ENCODE peak calls at places on chromosomes 16 and 17, in six cellular contexts. O is gastrocnemius medialis, R is prostate gland, Q is right atrium auricular region, G is psoas muscle, P is GM12878. C is an unnamed sample.

GRCh38 chr17:50576864-50577263 is 16.3 kb downstream of the CACNA1G start:
- DNase-seq in G (no peak), Q (no peak), P (no peak), R (no peak), O (no peak), C (no peak)

GRCh38 chr16:86201746-86202145 is 302.8 kb downstream of the IRF8 start:
- DNase-seq in G (no peak), R (no peak), O (no peak), Q (no peak), P (no peak), C (no peak)

GRCh38 chr16:30651124-30652004 is 604 bp downstream of the PRR14 start:
- DNase-seq in Q (peak), O (peak), R (peak), G (peak), P (no peak), C (peak)

GRCh38 chr17:81556175-81556691 is 4.1 kb upstream of the FAAP100 start:
- DNase-seq in G (no peak), O (peak), P (no peak), R (no peak), Q (no peak), C (peak)

GRCh38 chr17:21283482-21284318 is 811 bp upstream of the MAP2K3 start:
- DNase-seq in O (peak), G (peak), Q (no peak), R (no peak), P (no peak), C (peak)

GRCh38 chr17:34412534-34412933 is 49.5 kb upstream of the CCL1 start:
- DNase-seq in P (no peak), O (no peak), Q (no peak), R (no peak), G (no peak), C (no peak)

GRCh38 chr17:64384253-64385186 is 6.1 kb downstream of the PECAM1 start:
- DNase-seq in R (no peak), P (no peak), O (no peak), Q (no peak), G (no peak), C (no peak)

GRCh38 chr16:27800817-27801216 is 250.9 kb downstream of the KATNIP start:
- DNase-seq in Q (no peak), P (no peak), R (no peak), G (no peak), O (no peak), C (no peak)

GRCh38 chr16:55001931-55002330 is 71.3 kb downstream of the IRX5 start:
- DNase-seq in Q (no peak), O (no peak), R (no peak), G (no peak), P (no peak), C (no peak)

GRCh38 chr16:89031715-89032659 is 55.0 kb upstream of the CBFA2T3 start:
- DNase-seq in R (no peak), O (peak), Q (no peak), P (peak), G (peak), C (no peak)

GRCh38 chr17:12613566-12613965 is 52.1 kb upstream of the MYOCD start:
- DNase-seq in G (no peak), Q (no peak), P (no peak), O (no peak), R (no peak), C (peak)

GRCh38 chr17:50266384-50267073 is 7.7 kb upstream of the TMEM92 start:
- DNase-seq in O (no peak), G (peak), P (no peak), R (peak), Q (peak), C (peak)

GRCh38 chr16:56451753-56452689 is 667 bp downstream of the OGFOD1 start:
- DNase-seq in O (peak), Q (no peak), P (no peak), G (peak), R (peak), C (peak)

GRCh38 chr16:81544261-81544660 is 99.7 kb downstream of the CMIP start:
- DNase-seq in P (no peak), G (no peak), R (no peak), Q (no peak), O (no peak), C (peak)

GRCh38 chr16:13343981-13344380 is 442.6 kb downstream of the SHISA9 start:
- DNase-seq in Q (no peak), O (no peak), G (no peak), P (no peak), R (no peak), C (no peak)

GRCh38 chr16:48160575-48160974 is 4.8 kb upstream of the ABCC12 start:
- DNase-seq in R (no peak), G (no peak), P (no peak), Q (no peak), O (no peak), C (no peak)

GRCh38 chr16:54336805-54337204 is 50.2 kb upstream of the IRX3 start:
- DNase-seq in R (no peak), G (no peak), O (no peak), P (no peak), Q (no peak), C (no peak)

GRCh38 chr17:7677388-7678067 is 9.8 kb downstream of the TP53 start:
- DNase-seq in P (no peak), G (no peak), Q (no peak), O (no peak), R (no peak), C (no peak)

GRCh38 chr17:73863761-73864535 is 219.7 kb upstream of the SDK2 start:
- DNase-seq in Q (no peak), R (no peak), G (no peak), P (no peak), O (no peak), C (no peak)

GRCh38 chr16:67084345-67085028 is 25.3 kb upstream of the PHAF1 start:
- DNase-seq in P (no peak), G (no peak), Q (no peak), O (no peak), R (no peak), C (peak)

GRCh38 chr16:75421820-75422126 is 11.5 kb downstream of the CFDP1 start:
- DNase-seq in R (no peak), Q (no peak), G (no peak), O (no peak), P (no peak), C (no peak)

GRCh38 chr16:57624806-57625500 is 3.5 kb upstream of the ADGRG1 start:
- DNase-seq in O (no peak), G (no peak), P (no peak), Q (no peak), R (no peak), C (no peak)

GRCh38 chr17:66644311-66644710 is 190.6 kb upstream of the CACNG5 start:
- DNase-seq in G (no peak), Q (no peak), P (no peak), R (no peak), O (no peak), C (peak)

GRCh38 chr17:77748436-77748835 is 210.1 kb upstream of the TNRC6C start:
- DNase-seq in O (no peak), G (no peak), Q (no peak), P (no peak), R (no peak), C (no peak)

GRCh38 chr16:89860747-89861304 is 12.6 kb upstream of the TCF25 start:
- DNase-seq in G (peak), O (peak), R (peak), Q (peak), P (no peak), C (peak)

GRCh38 chr16:56203052-56203451 is 11.8 kb downstream of the GNAO1 start:
- DNase-seq in Q (no peak), O (no peak), R (no peak), G (peak), P (no peak), C (peak)

GRCh38 chr17:7884581-7885356 is 3.8 kb upstream of the CHD3 start:
- DNase-seq in O (no peak), G (peak), P (no peak), R (no peak), Q (no peak), C (no peak)

GRCh38 chr16:84555418-84556196 is 51.1 kb upstream of the MEAK7 start:
- DNase-seq in Q (no peak), R (no peak), P (no peak), O (no peak), G (no peak), C (no peak)

GRCh38 chr16:22813223-22813945 is 578 bp upstream of the HS3ST2 start:
- DNase-seq in Q (no peak), O (no peak), R (peak), G (peak), P (no peak), C (peak)

GRCh38 chr16:22814330-22815105 is 556 bp downstream of the HS3ST2 start:
- DNase-seq in R (no peak), P (no peak), G (no peak), O (no peak), Q (no peak), C (no peak)

GRCh38 chr16:22816475-22816874 is 2.5 kb downstream of the HS3ST2 start:
- DNase-seq in G (no peak), R (no peak), Q (no peak), O (no peak), P (no peak), C (no peak)

GRCh38 chr16:22813946-22814325 is at the start of gene HS3ST2:
- DNase-seq in O (no peak), R (peak), P (no peak), Q (no peak), G (peak), C (no peak)

GRCh38 chr16:22815863-22816262 is 1.9 kb downstream of the HS3ST2 start:
- DNase-seq in R (no peak), O (no peak), G (no peak), Q (no peak), P (no peak), C (no peak)
- H3K4me3 ChIP-seq in R (no peak), O (no peak), G (no peak), Q (peak), P (no peak), C (no peak)

DNA sequence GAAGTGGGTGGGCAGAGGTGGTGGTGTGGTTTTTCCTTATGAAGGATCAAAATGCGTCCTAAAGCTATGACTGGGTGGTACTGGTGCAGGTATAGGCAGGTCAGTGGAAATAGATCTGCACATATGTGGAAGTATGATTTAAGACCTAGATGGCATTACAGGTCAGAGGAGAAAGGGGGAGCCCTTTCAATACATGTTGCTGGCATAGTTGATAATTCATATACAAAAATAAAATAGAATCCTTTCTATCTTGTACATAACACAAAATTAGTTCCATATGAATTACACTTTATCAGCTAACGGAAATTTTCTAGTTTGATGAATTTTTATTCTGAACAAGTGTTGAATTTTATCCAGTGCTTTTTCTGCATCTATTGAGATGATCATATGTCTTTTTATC is 20.8 kb upstream of the PIK3R5 start:
- DNase-seq in Q (no peak), P (no peak), R (no peak), G (no peak), O (no peak), C (no peak)
- TF ChIP-seq CTCF in Q (no peak), P (peak), R (no peak), G (no peak), O (no peak), C (no peak)

DNA sequence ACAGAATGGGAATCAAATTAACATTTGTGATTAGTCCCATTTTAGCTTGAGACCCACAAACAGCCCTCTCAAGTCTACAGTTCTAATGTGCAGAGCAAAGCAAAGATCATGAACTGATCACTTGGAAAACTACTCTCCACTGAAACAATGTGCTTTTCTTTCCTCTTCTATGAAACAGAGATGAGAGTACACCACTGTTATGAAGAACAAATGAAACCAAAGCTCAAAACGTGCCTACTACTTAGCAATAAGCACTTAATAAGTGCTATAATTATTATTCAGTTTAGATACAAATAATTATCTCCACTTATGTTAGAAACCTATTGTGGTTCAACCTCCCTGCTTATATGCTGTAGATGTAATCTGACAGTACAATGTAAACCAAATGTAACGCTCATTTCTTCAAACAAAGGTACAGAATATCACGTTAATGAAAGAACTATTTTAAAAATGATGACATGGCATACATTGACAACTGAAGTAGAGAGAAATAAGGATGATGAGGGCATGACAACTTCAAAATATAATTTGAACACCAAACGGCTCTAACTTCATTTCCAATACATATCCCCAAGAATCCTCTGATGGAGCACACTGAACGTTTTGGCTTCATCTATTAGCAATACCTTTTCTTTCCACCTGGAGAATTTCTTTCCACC is 2.0 kb downstream of the VPS35 start:
- DNase-seq in P (no peak), Q (no peak), G (no peak), O (no peak), R (no peak), C (no peak)
- H3K4me3 ChIP-seq in P (peak), Q (no peak), G (peak), O (no peak), R (no peak), C (peak)

GRCh38 chr17:70674061-70674460 is 504.7 kb downstream of the KCNJ2 start:
- DNase-seq in O (no peak), Q (no peak), G (no peak), R (no peak), P (no peak), C (no peak)

GRCh38 chr17:70677783-70678647 is 508.7 kb downstream of the KCNJ2 start:
- DNase-seq in P (no peak), R (no peak), O (no peak), G (no peak), Q (no peak), C (peak)

GRCh38 chr17:70678889-70679288 is 509.6 kb downstream of the KCNJ2 start:
- DNase-seq in G (no peak), P (no peak), O (no peak), Q (no peak), R (no peak), C (no peak)

GRCh38 chr17:70668938-70669778 is 499.8 kb downstream of the KCNJ2 start:
- DNase-seq in Q (no peak), R (no peak), G (no peak), O (no peak), P (no peak), C (no peak)

DNA sequence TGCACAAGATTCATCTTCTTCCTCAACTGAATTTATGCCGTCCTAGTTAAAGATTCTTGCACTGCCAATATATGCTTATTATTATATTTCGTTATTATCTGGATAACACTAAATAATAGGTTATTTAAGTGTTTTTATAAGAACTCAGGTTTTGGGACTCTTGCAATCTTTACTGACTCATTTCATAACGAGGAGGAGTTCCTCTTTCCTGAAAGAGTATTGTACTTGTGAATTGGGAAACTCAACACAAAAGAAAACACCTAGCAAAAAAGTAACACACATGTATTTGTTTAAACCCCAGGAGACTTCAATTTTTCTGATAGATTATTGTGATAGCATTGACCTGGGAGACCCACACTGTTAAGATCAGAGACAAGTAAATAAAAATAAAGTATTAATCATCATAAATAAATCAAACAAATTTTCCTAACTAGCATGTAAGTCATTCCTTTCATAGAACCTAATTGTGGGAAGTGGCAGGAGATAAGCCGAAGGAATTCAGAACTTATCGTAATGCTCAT is 505.8 kb downstream of the KCNJ2 start:
- DNase-seq in G (no peak), Q (no peak), R (no peak), O (no peak), P (no peak), C (no peak)
- TF ChIP-seq CTCF in G (no peak), Q (no peak), R (no peak), O (no peak), P (no peak), C (no peak)

DNA sequence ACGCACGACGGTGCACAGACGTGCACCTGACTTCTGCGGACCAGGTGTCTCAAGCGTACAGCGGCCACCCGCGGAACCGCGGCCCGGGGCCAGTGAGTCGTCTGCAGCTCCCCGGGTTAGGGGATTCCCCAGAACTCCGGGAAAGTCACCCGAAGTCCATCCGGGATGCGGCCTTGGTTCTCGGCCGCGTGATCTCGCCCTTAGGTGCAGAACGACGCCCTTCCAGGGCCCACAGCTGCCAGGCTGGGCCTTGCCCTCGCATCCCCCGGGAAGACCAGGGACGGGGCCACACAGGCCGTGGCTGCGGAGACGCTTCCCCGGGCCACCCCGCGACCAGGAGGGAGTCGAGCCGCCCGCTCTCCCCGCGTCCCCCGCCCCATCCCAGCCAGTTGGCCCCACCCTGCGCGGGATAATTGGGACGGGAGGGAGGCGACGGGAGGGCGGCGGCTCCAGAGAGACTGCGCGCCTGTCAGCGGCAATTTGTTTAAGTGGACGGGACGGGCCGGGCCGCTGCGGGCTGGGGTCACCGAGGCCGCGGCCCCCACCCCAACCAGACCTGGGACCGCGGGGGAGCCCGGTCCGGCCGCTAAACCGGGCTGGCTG is 3.6 kb upstream of the TBX2 start:
- DNase-seq in R (no peak), G (no peak), Q (no peak), P (no peak), O (no peak), C (no peak)
- H3K4me3 ChIP-seq in R (peak), G (peak), Q (peak), P (no peak), O (peak), C (no peak)

DNA sequence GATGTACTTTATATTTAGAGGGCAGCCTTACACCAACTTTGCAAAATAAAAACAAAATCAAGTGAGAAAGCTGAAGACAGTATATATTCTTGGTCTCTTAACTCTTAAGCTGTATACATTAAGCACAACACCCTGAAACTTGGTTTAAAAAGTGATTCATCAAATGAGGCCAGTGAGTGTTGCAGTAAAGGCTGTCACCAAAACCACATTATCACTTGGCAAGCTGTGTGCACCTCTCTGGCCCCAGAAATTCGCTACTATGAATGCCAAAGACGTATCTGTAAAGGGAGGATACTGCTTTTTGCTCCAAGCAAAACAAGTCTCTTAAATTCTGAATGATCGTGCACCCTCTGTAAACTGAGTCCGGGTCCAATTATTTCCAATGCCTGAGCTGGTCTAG is 163.9 kb downstream of the ZFHX3 start:
- DNase-seq in O (no peak), P (no peak), R (no peak), Q (no peak), G (no peak), C (peak)
- TF ChIP-seq CTCF in O (no peak), P (no peak), R (no peak), Q (no peak), G (no peak), C (no peak)

GRCh38 chr16:49600976-49601375 is 227.4 kb downstream of the C16orf78 start:
- DNase-seq in G (no peak), P (no peak), Q (peak), O (no peak), R (no peak), C (no peak)
- H3K4me3 ChIP-seq in G (no peak), P (no peak), Q (no peak), O (no peak), R (no peak), C (no peak)

C was measured in choroid plexus epithelial cell.